ENCODE peak calls at places on chromosome 7, in five cellular contexts. Z is DMS79 treated with DMSO at 0.1 percent for 48 hours, W is stromal cell of bone marrow, T is right atrium auricular region, V is T-cell. R is an unnamed sample.

GRCh38 chr7:29805031-29805430 is 1.3 kb upstream of the WIPF3 start:
- DNase-seq in Z (no peak), W (no peak), T (no peak), V (no peak), R (no peak)

GRCh38 chr7:100893318-100893895 is 2.3 kb downstream of the ACHE start:
- DNase-seq in Z (no peak), W (no peak), T (no peak), V (no peak), R (no peak)

GRCh38 chr7:139620676-139621344 is 97.3 kb downstream of the CLEC2L start:
- DNase-seq in Z (peak; percentile 51), W (no peak), T (no peak), V (no peak), R (no peak)

GRCh38 chr7:70574970-70575799 is 556.8 kb upstream of the GALNT17 start:
- DNase-seq in Z (no peak), W (no peak), T (no peak), V (no peak), R (no peak)

GRCh38 chr7:39085590-39086049 is 107.9 kb downstream of the POU6F2 start:
- DNase-seq in Z (peak; percentile 85), W (no peak), T (no peak), V (no peak), R (no peak)

GRCh38 chr7:31432831-31433340 is 81.0 kb upstream of the ITPRID1 start:
- DNase-seq in Z (no peak), W (no peak), T (no peak), V (no peak), R (no peak)

GRCh38 chr7:94012748-94013147 is 8.6 kb upstream of the BET1 start:
- DNase-seq in Z (no peak), W (no peak), T (no peak), V (no peak), R (no peak)

GRCh38 chr7:94301024-94301588 is 93.6 kb upstream of the COL1A2 start:
- DNase-seq in Z (no peak), W (peak; percentile 97), T (peak; percentile 85), V (no peak), R (no peak)

GRCh38 chr7:106421181-106421762 is 136.5 kb upstream of the NAMPT start:
- DNase-seq in Z (peak; percentile 99), W (peak; percentile 95), T (peak; percentile 92), V (no peak), R (peak; percentile 15)

R was measured in frontal cortex.